ENCODE peak calls at places on chromosome 12, in five cellular contexts. One of them, this sample, is unnamed.

GRCh38 chr12:68118096-68118755 is 41.3 kb downstream of the IFNG start:
- DNase-seq in brain microvascular endothelial cell: no peak
- DNase-seq in IMR-90: no peak
- DNase-seq in GM13976: no peak
- DNase-seq in left ventricle myocardium inferior: no peak
- DNase-seq in this sample: no peak

GRCh38 chr12:104695453-104696148 is 238.9 kb downstream of the CHST11 start:
- DNase-seq in GM13976: peak; percentile 59
- DNase-seq in left ventricle myocardium inferior: no peak
- DNase-seq in IMR-90: peak; percentile 93
- DNase-seq in brain microvascular endothelial cell: peak; percentile 97
- DNase-seq in this sample: peak; percentile 49

GRCh38 chr12:48165089-48166031 is 8.0 kb upstream of the ASB8 start:
- DNase-seq in brain microvascular endothelial cell: no peak
- DNase-seq in IMR-90: peak; percentile 68
- DNase-seq in left ventricle myocardium inferior: no peak
- DNase-seq in GM13976: peak; percentile 65
- DNase-seq in this sample: peak; percentile 65

GRCh38 chr12:76266797-76267196 is 81.4 kb downstream of the BBS10 start:
- DNase-seq in GM13976: no peak
- DNase-seq in left ventricle myocardium inferior: peak; percentile 48
- DNase-seq in IMR-90: peak; percentile 90
- DNase-seq in brain microvascular endothelial cell: peak; percentile 90
- DNase-seq in this sample: no peak

GRCh38 chr12:6792522-6793201 is 3.3 kb downstream of the CD4 start:
- DNase-seq in IMR-90: peak; percentile 13
- DNase-seq in brain microvascular endothelial cell: no peak
- DNase-seq in GM13976: no peak
- DNase-seq in left ventricle myocardium inferior: peak; percentile 38
- DNase-seq in this sample: no peak

GRCh38 chr12:57759360-57759980 is 4.6 kb downstream of the MARCHF9 start:
- DNase-seq in left ventricle myocardium inferior: no peak
- DNase-seq in IMR-90: no peak
- DNase-seq in brain microvascular endothelial cell: no peak
- DNase-seq in GM13976: no peak
- DNase-seq in this sample: peak; percentile 60

GRCh38 chr12:2792670-2793500 is 1.9 kb upstream of the FKBP4 start:
- DNase-seq in IMR-90: no peak
- DNase-seq in GM13976: no peak
- DNase-seq in brain microvascular endothelial cell: no peak
- DNase-seq in left ventricle myocardium inferior: no peak
- DNase-seq in this sample: no peak

GRCh38 chr12:57795354-57795753 is 12.8 kb downstream of the TSFM start:
- DNase-seq in brain microvascular endothelial cell: no peak
- DNase-seq in GM13976: no peak
- DNase-seq in left ventricle myocardium inferior: no peak
- DNase-seq in IMR-90: peak; percentile 37
- DNase-seq in this sample: no peak

GRCh38 chr12:117333331-117334000 is 28.0 kb downstream of the NOS1 start:
- DNase-seq in IMR-90: no peak
- DNase-seq in left ventricle myocardium inferior: no peak
- DNase-seq in brain microvascular endothelial cell: no peak
- DNase-seq in GM13976: no peak
- DNase-seq in this sample: no peak

GRCh38 chr12:75944097-75944904 is 87.3 kb downstream of the PHLDA1 start:
- DNase-seq in brain microvascular endothelial cell: peak; percentile 73
- DNase-seq in GM13976: peak; percentile 58
- DNase-seq in IMR-90: peak; percentile 95
- DNase-seq in left ventricle myocardium inferior: no peak
- DNase-seq in this sample: peak; percentile 61

GRCh38 chr12:98154850-98155249 is 360.5 kb upstream of the TMPO start:
- DNase-seq in left ventricle myocardium inferior: no peak
- DNase-seq in GM13976: no peak
- DNase-seq in brain microvascular endothelial cell: no peak
- DNase-seq in IMR-90: no peak
- DNase-seq in this sample: no peak

GRCh38 chr12:101051901-101052550 is 158.0 kb downstream of the SLC5A8 start:
- DNase-seq in GM13976: no peak
- DNase-seq in left ventricle myocardium inferior: no peak
- DNase-seq in brain microvascular endothelial cell: peak; percentile 16
- DNase-seq in IMR-90: peak; percentile 81
- DNase-seq in this sample: no peak

GRCh38 chr12:1277905-1278304 is 286.9 kb downstream of the ERC1 start:
- DNase-seq in brain microvascular endothelial cell: no peak
- DNase-seq in IMR-90: no peak
- DNase-seq in left ventricle myocardium inferior: no peak
- DNase-seq in GM13976: peak; percentile 19
- DNase-seq in this sample: no peak

GRCh38 chr12:106084759-106085158 is 54.0 kb downstream of the NUAK1 start:
- DNase-seq in left ventricle myocardium inferior: no peak
- DNase-seq in brain microvascular endothelial cell: no peak
- DNase-seq in IMR-90: no peak
- DNase-seq in GM13976: no peak
- DNase-seq in this sample: no peak

GRCh38 chr12:25236190-25236589 is 14.5 kb downstream of the KRAS start:
- DNase-seq in brain microvascular endothelial cell: peak; percentile 33
- DNase-seq in left ventricle myocardium inferior: no peak
- DNase-seq in IMR-90: peak; percentile 36
- DNase-seq in GM13976: no peak
- DNase-seq in this sample: no peak

GRCh38 chr12:22709292-22709691 is 84.3 kb downstream of the ETNK1 start:
- DNase-seq in GM13976: peak; percentile 57
- DNase-seq in brain microvascular endothelial cell: no peak
- DNase-seq in left ventricle myocardium inferior: no peak
- DNase-seq in IMR-90: no peak
- DNase-seq in this sample: peak; percentile 55

GRCh38 chr12:52355181-52355580 is 12.1 kb downstream of the KRT85 start:
- DNase-seq in GM13976: no peak
- DNase-seq in brain microvascular endothelial cell: no peak
- DNase-seq in IMR-90: no peak
- DNase-seq in left ventricle myocardium inferior: no peak
- DNase-seq in this sample: no peak

GRCh38 chr12:56687225-56688128 is 607 bp downstream of the PTGES3 start:
- DNase-seq in left ventricle myocardium inferior: peak; percentile 49
- DNase-seq in brain microvascular endothelial cell: no peak
- DNase-seq in GM13976: no peak
- DNase-seq in IMR-90: no peak
- DNase-seq in this sample: peak; percentile 8

GRCh38 chr12:48996794-48997718 is 2.1 kb downstream of the DDN start:
- DNase-seq in brain microvascular endothelial cell: peak; percentile 71
- DNase-seq in left ventricle myocardium inferior: peak; percentile 80
- DNase-seq in IMR-90: peak; percentile 67
- DNase-seq in GM13976: peak; percentile 83
- DNase-seq in this sample: peak; percentile 88

DNA sequence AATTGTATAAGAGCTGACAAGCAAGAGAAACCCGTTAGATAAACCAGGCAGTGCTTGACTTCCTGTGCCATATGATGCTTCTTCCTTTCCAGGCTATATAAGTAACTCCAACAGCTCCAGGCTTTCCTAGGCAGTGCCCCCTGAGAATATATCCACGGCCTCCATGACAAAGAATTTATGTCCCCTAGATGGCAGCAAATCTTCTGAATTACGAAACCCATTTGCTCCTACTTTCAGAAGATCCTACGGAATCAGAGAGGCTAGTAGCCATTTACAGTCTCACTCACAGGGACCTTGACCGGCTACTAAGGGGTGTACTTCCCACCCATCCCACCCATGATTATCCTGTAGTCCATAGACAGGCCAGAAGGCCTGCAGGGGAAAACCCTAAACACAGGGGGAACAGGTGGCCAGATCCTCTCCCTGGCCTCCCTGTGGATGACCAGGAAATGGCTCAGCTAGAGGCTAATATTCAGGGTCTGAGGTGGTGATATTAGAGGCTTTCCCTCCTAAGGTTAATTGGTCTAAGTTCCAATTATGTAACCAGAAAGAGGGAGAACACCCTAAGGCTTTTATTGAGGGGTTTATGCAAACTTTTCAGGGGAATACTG is 77.2 kb upstream of the DCD start:
- DNase-seq in IMR-90: no peak
- DNase-seq in left ventricle myocardium inferior: no peak
- DNase-seq in GM13976: no peak
- DNase-seq in brain microvascular endothelial cell: peak; percentile 11
- DNase-seq in this sample: peak; percentile 9
- TF ChIP-seq CTCF in IMR-90: peak; percentile 20
- TF ChIP-seq CTCF in left ventricle myocardium inferior: peak; percentile 55
- TF ChIP-seq CTCF in GM13976: no peak
- TF ChIP-seq CTCF in brain microvascular endothelial cell: peak; percentile 40
- TF ChIP-seq CTCF in this sample: peak; percentile 7

GRCh38 chr12:108691995-108692808 is 39.1 kb downstream of the CORO1C start:
- DNase-seq in brain microvascular endothelial cell: no peak
- DNase-seq in left ventricle myocardium inferior: peak; percentile 49
- DNase-seq in GM13976: no peak
- DNase-seq in IMR-90: peak; percentile 34
- DNase-seq in this sample: no peak

GRCh38 chr12:108690799-108691153 is 40.5 kb downstream of the CORO1C start:
- DNase-seq in brain microvascular endothelial cell: no peak
- DNase-seq in GM13976: no peak
- DNase-seq in IMR-90: no peak
- DNase-seq in left ventricle myocardium inferior: no peak
- DNase-seq in this sample: no peak

GRCh38 chr12:108690191-108690518 is 41.2 kb downstream of the CORO1C start:
- DNase-seq in GM13976: no peak
- DNase-seq in brain microvascular endothelial cell: no peak
- DNase-seq in IMR-90: no peak
- DNase-seq in left ventricle myocardium inferior: no peak
- DNase-seq in this sample: no peak

GRCh38 chr12:108693186-108693585 is 38.1 kb downstream of the CORO1C start:
- DNase-seq in IMR-90: no peak
- DNase-seq in brain microvascular endothelial cell: no peak
- DNase-seq in left ventricle myocardium inferior: no peak
- DNase-seq in GM13976: no peak
- DNase-seq in this sample: no peak

GRCh38 chr12:108691154-108691994 is 39.9 kb downstream of the CORO1C start:
- DNase-seq in brain microvascular endothelial cell: peak; percentile 100
- DNase-seq in GM13976: peak; percentile 58
- DNase-seq in IMR-90: peak; percentile 99
- DNase-seq in left ventricle myocardium inferior: peak; percentile 94
- DNase-seq in this sample: peak; percentile 62
- TF ChIP-seq CTCF in brain microvascular endothelial cell: peak; percentile 55
- TF ChIP-seq CTCF in GM13976: no peak
- TF ChIP-seq CTCF in IMR-90: peak; percentile 32
- TF ChIP-seq CTCF in left ventricle myocardium inferior: peak; percentile 69
- TF ChIP-seq CTCF in this sample: no peak

DNA sequence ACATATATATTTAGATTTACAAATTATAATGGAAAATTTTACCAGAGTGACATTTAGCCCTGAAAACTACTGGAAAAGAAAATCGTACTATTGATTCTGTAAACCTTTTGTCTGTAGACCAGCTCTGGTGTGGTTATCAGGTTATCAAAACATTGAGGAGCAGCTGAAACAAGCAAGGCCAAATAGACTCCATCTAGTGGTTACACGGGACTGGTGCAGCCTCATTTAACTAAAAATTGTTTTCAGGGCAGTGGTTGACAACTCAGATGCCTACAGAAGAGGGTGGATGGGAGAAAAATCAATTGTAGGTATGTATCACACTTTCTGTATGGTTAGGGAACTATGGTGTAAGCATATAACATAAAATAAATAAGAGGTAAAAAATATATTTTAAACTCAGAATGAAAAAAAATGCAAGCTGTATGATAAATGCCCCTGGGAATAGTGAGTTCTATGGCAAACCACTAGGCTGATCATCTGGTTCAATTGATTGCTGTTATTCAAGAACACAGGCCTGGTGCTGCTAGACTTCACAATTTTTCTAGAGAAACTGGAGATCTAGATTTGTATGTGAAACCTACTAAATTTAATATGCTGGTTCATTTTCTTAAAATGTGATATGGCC is 51.2 kb downstream of the ACSS3 start:
- DNase-seq in GM13976: peak; percentile 40
- DNase-seq in brain microvascular endothelial cell: peak; percentile 62
- DNase-seq in IMR-90: peak; percentile 43
- DNase-seq in left ventricle myocardium inferior: no peak
- DNase-seq in this sample: peak; percentile 31
- TF ChIP-seq CTCF in GM13976: peak; percentile 76
- TF ChIP-seq CTCF in brain microvascular endothelial cell: peak; percentile 90
- TF ChIP-seq CTCF in IMR-90: peak; percentile 72
- TF ChIP-seq CTCF in left ventricle myocardium inferior: peak; percentile 79
- TF ChIP-seq CTCF in this sample: peak; percentile 80

DNA sequence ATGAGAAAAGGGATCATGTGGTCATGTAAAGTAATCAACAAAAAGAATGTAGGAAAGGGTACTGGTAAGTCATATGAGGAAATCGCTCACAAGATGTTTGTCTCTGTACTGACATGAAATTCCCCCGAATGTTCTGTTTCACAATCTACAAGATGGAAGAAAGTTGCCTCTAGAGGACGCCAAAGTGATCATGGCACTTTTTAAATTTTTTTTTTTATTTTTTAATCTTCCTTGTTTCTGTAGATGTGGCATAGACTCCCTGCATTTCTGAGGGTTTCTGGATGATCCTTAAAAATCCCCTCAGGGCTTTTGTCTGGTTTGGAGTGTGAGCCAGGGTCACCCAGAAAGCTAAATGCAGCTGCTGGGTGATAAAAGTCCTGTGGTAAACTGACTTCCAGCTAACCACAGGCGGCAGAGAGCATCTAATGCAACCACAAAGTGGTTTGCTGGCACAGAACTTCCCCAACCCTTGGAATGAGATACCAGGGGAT is 393.6 kb downstream of the CCDC91 start:
- DNase-seq in left ventricle myocardium inferior: no peak
- DNase-seq in GM13976: no peak
- DNase-seq in brain microvascular endothelial cell: no peak
- DNase-seq in IMR-90: peak; percentile 34
- DNase-seq in this sample: no peak
- TF ChIP-seq CTCF in left ventricle myocardium inferior: no peak
- TF ChIP-seq CTCF in GM13976: no peak
- TF ChIP-seq CTCF in brain microvascular endothelial cell: peak; percentile 48
- TF ChIP-seq CTCF in IMR-90: peak; percentile 15
- TF ChIP-seq CTCF in this sample: no peak

GRCh38 chr12:27732281-27732680 is 21.6 kb downstream of the MRPS35 start:
- DNase-seq in brain microvascular endothelial cell: no peak
- DNase-seq in left ventricle myocardium inferior: no peak
- DNase-seq in IMR-90: no peak
- DNase-seq in GM13976: no peak
- DNase-seq in this sample: no peak
- TF ChIP-seq CTCF in brain microvascular endothelial cell: peak; percentile 58
- TF ChIP-seq CTCF in left ventricle myocardium inferior: no peak
- TF ChIP-seq CTCF in IMR-90: peak; percentile 15
- TF ChIP-seq CTCF in GM13976: peak; percentile 18
- TF ChIP-seq CTCF in this sample: no peak